ENCODE peak calls at places on chromosomes 6 and 20, in four cellular contexts. One of them, this sample, is unnamed.

GRCh38 chr6:63584125-63584514 is 11.8 kb downstream of the LOC128125822 start:
- DNase-seq in H9: no peak
- DNase-seq in neuronal stem cell: no peak
- DNase-seq in trophoblast cell: no peak
- DNase-seq in this sample: no peak

GRCh38 chr20:35307666-35308653 is 15.7 kb upstream of the FAM83C start:
- DNase-seq in neuronal stem cell: no peak
- DNase-seq in trophoblast cell: no peak
- DNase-seq in H9: no peak
- DNase-seq in this sample: peak; percentile 65

GRCh38 chr6:109379706-109380105 is 2.6 kb downstream of the CD164 start:
- DNase-seq in neuronal stem cell: no peak
- DNase-seq in trophoblast cell: peak; percentile 40
- DNase-seq in H9: no peak
- DNase-seq in this sample: no peak

GRCh38 chr20:34515484-34516037 is 661 bp upstream of the DYNLRB1 start:
- DNase-seq in H9: peak; percentile 92
- DNase-seq in trophoblast cell: peak; percentile 76
- DNase-seq in neuronal stem cell: peak; percentile 46
- DNase-seq in this sample: peak; percentile 65

GRCh38 chr6:113347420-113347819 is 509.7 kb upstream of the MARCKS start:
- DNase-seq in trophoblast cell: no peak
- DNase-seq in H9: no peak
- DNase-seq in neuronal stem cell: no peak
- DNase-seq in this sample: peak; percentile 38

GRCh38 chr6:23349521-23350147 is 776.4 kb upstream of the NRSN1 start:
- DNase-seq in trophoblast cell: no peak
- DNase-seq in H9: no peak
- DNase-seq in neuronal stem cell: no peak
- DNase-seq in this sample: peak; percentile 87

GRCh38 chr20:46004813-46005505 is 3.7 kb upstream of the MMP9 start:
- DNase-seq in neuronal stem cell: no peak
- DNase-seq in trophoblast cell: peak; percentile 25
- DNase-seq in H9: peak; percentile 86
- DNase-seq in this sample: no peak

GRCh38 chr20:53950031-53950430 is 120.4 kb downstream of the BCAS1 start:
- DNase-seq in neuronal stem cell: no peak
- DNase-seq in trophoblast cell: peak; percentile 52
- DNase-seq in H9: no peak
- DNase-seq in this sample: no peak

GRCh38 chr6:125640441-125641150 is 108.8 kb upstream of the HEY2 start:
- DNase-seq in H9: no peak
- DNase-seq in trophoblast cell: no peak
- DNase-seq in neuronal stem cell: no peak
- DNase-seq in this sample: no peak

GRCh38 chr20:403582-403957 is 4.5 kb upstream of the RBCK1 start:
- DNase-seq in H9: no peak
- DNase-seq in trophoblast cell: no peak
- DNase-seq in neuronal stem cell: no peak
- DNase-seq in this sample: no peak

GRCh38 chr6:159724778-159725177 is 2.5 kb upstream of the WTAP start:
- DNase-seq in neuronal stem cell: no peak
- DNase-seq in trophoblast cell: no peak
- DNase-seq in H9: no peak
- DNase-seq in this sample: no peak

GRCh38 chr6:44849829-44850228 is 462.3 kb downstream of the CDC5L start:
- DNase-seq in H9: no peak
- DNase-seq in trophoblast cell: no peak
- DNase-seq in neuronal stem cell: no peak
- DNase-seq in this sample: no peak

GRCh38 chr6:129263117-129263516 is 380.2 kb downstream of the LAMA2 start:
- DNase-seq in trophoblast cell: no peak
- DNase-seq in H9: no peak
- DNase-seq in neuronal stem cell: no peak
- DNase-seq in this sample: no peak

GRCh38 chr6:101296184-101296583 is 97.3 kb upstream of the GRIK2 start:
- DNase-seq in trophoblast cell: no peak
- DNase-seq in neuronal stem cell: no peak
- DNase-seq in H9: no peak
- DNase-seq in this sample: no peak

DNA sequence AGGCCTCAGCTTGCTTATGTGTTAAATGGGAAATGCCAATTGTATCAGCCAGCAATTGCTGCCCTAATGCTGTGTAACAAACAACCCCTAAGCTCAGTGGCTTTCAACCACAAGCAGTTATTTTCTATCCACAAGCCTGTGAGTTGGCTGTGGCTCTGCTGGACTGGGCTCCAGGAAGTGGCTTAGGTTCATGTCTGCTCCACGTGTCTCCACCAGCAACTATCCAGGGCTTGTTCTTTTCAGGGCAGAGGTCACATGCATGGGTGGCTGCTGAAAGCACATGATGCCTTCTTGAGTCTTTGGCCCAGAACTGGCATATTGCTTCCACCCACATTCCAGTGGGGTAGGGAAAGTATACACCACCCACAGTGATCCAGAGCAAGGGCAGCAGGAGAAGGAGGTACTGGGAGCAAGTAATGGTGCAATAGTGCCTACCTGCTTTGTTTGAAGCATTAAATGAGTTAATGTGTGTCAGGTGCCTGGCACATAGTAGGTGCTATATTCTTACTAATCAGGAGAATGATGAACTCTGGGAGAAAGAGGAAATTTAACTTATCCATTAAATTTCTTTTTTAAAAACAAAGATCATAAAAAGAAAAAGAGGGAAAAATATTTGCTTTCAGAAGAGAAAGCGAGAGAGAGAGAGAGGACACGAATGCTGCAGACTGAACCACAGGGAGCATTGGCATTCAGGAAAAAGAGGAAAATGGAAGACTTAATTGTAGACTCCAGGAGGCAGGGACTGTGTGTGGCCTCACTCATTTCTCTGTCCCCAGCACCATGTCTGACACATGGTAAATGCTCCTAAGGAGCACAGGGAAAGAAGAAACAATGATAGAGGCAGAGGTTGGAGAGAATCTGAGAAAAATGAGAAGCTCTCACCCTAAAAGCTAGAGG is 25.2 kb upstream of the RNF24 start:
- DNase-seq in neuronal stem cell: no peak
- DNase-seq in trophoblast cell: no peak
- DNase-seq in H9: no peak
- DNase-seq in this sample: no peak
- H2AK5ac ChIP-seq in neuronal stem cell: no peak overlapping the region
- H2AK5ac ChIP-seq in trophoblast cell: no peak overlapping the region
- H2AK5ac ChIP-seq in H9: no peak overlapping the region
- H2AK5ac ChIP-seq in this sample: no peak overlapping the region

DNA sequence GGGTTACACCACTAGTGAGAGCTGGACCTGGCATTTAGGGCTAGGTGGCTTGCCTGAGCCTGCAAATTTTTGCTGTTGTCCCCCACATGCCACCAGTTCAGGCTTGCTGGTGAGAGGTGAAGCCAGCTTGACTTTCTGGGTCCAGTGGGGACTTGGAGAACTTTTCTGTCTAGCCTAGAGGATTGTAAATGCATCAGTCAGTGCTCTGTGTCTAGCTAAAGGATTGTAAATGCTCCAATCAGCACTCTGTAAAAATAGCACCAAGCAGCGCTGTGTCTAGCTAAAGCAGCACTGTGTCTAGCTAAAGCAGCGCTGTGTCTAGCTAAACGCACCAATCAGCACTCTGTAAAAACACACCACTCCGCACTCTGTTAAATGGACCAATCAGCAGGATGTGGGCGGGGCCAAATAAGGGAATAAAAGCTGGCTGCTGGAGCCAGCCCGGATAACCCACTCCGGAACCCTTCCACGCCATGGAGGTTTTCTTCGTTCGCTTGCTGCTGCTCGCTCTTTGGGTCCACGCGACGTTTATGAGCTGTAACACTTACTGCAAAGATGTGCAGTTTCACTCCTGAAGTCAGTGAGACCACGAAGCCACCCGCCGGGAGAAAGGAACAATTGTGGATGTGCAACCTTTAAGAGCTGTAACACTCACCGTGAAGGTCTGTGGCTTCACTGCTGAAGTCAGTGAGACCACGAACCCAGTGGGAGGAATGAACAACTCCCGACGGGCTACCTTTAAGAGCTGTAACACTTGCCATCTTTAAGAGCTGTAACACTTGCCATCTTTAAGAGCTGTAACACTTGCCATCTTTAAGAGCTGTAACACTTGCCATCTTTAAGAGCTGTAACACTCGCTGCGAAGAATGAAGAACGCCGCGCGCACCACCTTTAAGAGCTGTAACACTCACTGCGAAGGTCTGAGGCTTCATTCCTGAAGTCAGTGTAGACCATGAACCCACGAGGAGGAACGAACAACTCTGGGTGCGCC is 27.3 kb downstream of the GMPR start:
- DNase-seq in trophoblast cell: no peak
- DNase-seq in H9: no peak
- DNase-seq in neuronal stem cell: no peak
- DNase-seq in this sample: no peak
- H2AK5ac ChIP-seq in trophoblast cell: no peak overlapping the region
- H2AK5ac ChIP-seq in H9: no peak overlapping the region
- H2AK5ac ChIP-seq in neuronal stem cell: no peak overlapping the region
- H2AK5ac ChIP-seq in this sample: no peak overlapping the region

GRCh38 chr6:37551867-37552266 is 52.2 kb upstream of the CCDC167 start:
- DNase-seq in trophoblast cell: peak; percentile 71
- DNase-seq in neuronal stem cell: no peak
- DNase-seq in H9: no peak
- DNase-seq in this sample: peak; percentile 26

GRCh38 chr6:37555040-37555781 is 55.5 kb upstream of the CCDC167 start:
- DNase-seq in trophoblast cell: no peak
- DNase-seq in H9: no peak
- DNase-seq in neuronal stem cell: no peak
- DNase-seq in this sample: peak; percentile 45

GRCh38 chr6:37552267-37552666 is 52.6 kb upstream of the CCDC167 start:
- DNase-seq in neuronal stem cell: no peak
- DNase-seq in H9: no peak
- DNase-seq in trophoblast cell: no peak
- DNase-seq in this sample: no peak

GRCh38 chr6:37556884-37557644 is 57.4 kb upstream of the CCDC167 start:
- DNase-seq in H9: no peak
- DNase-seq in trophoblast cell: no peak
- DNase-seq in neuronal stem cell: no peak
- DNase-seq in this sample: no peak

DNA sequence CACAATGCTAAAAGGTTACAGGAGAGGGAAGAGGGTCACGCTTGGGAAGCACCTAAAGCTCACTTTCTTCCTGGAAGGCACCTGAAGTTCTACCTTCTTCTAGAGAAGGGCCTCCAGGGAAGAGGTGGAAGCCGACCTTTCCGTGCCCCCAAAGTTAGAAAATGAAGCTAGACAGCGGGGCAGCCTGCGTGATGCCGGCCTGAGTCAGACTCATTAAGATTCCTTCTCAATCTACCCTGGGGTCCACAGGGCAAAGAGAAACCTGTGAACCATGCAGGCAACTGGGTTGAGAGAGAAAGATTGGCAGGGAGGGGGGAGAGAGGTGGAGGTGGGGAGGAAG is 54.8 kb upstream of the CCDC167 start:
- DNase-seq in trophoblast cell: peak; percentile 19
- DNase-seq in H9: no peak
- DNase-seq in neuronal stem cell: no peak
- DNase-seq in this sample: peak; percentile 62
- H2AK5ac ChIP-seq in trophoblast cell: no peak overlapping the region
- H2AK5ac ChIP-seq in H9: no peak overlapping the region
- H2AK5ac ChIP-seq in neuronal stem cell: no peak overlapping the region
- H2AK5ac ChIP-seq in this sample: no peak overlapping the region

GRCh38 chr6:133610974-133611373 is 277.9 kb upstream of the TCF21 start:
- DNase-seq in neuronal stem cell: no peak
- DNase-seq in trophoblast cell: no peak
- DNase-seq in H9: no peak
- DNase-seq in this sample: no peak
- H2AK5ac ChIP-seq in neuronal stem cell: no peak overlapping the region
- H2AK5ac ChIP-seq in trophoblast cell: no peak overlapping the region
- H2AK5ac ChIP-seq in H9: no peak overlapping the region
- H2AK5ac ChIP-seq in this sample: no peak overlapping the region

GRCh38 chr6:26202201-26202611 is 115.0 kb downstream of the HFE start:
- DNase-seq in trophoblast cell: no peak
- DNase-seq in neuronal stem cell: no peak
- DNase-seq in H9: no peak
- DNase-seq in this sample: no peak
- H2AK5ac ChIP-seq in trophoblast cell: peak overlapping the region; percentile 87
- H2AK5ac ChIP-seq in neuronal stem cell: peak overlapping the region; percentile 90
- H2AK5ac ChIP-seq in H9: no peak overlapping the region
- H2AK5ac ChIP-seq in this sample: no peak overlapping the region

GRCh38 chr6:142680308-142680707 is 264.7 kb downstream of the HIVEP2 start:
- DNase-seq in trophoblast cell: no peak
- DNase-seq in H9: no peak
- DNase-seq in neuronal stem cell: no peak
- DNase-seq in this sample: no peak

GRCh38 chr6:142679907-142680306 is 265.1 kb downstream of the HIVEP2 start:
- DNase-seq in H9: no peak
- DNase-seq in neuronal stem cell: no peak
- DNase-seq in trophoblast cell: no peak
- DNase-seq in this sample: no peak

GRCh38 chr6:142675517-142675916 is 269.5 kb downstream of the HIVEP2 start:
- DNase-seq in H9: no peak
- DNase-seq in neuronal stem cell: no peak
- DNase-seq in trophoblast cell: no peak
- DNase-seq in this sample: no peak

GRCh38 chr6:142671791-142672190 is 273.2 kb downstream of the HIVEP2 start:
- DNase-seq in H9: no peak
- DNase-seq in neuronal stem cell: no peak
- DNase-seq in trophoblast cell: no peak
- DNase-seq in this sample: no peak

GRCh38 chr6:142675925-142676324 is 269.1 kb downstream of the HIVEP2 start:
- DNase-seq in trophoblast cell: no peak
- DNase-seq in H9: no peak
- DNase-seq in neuronal stem cell: no peak
- DNase-seq in this sample: no peak
- H2AK5ac ChIP-seq in trophoblast cell: no peak overlapping the region
- H2AK5ac ChIP-seq in H9: no peak overlapping the region
- H2AK5ac ChIP-seq in neuronal stem cell: no peak overlapping the region
- H2AK5ac ChIP-seq in this sample: no peak overlapping the region

GRCh38 chr20:51864967-51865366 is 62.6 kb upstream of the SALL4 start:
- DNase-seq in neuronal stem cell: no peak
- DNase-seq in trophoblast cell: no peak
- DNase-seq in H9: peak; percentile 40
- DNase-seq in this sample: no peak

GRCh38 chr20:51871943-51872342 is 69.6 kb upstream of the SALL4 start:
- DNase-seq in trophoblast cell: no peak
- DNase-seq in H9: no peak
- DNase-seq in neuronal stem cell: no peak
- DNase-seq in this sample: no peak

DNA sequence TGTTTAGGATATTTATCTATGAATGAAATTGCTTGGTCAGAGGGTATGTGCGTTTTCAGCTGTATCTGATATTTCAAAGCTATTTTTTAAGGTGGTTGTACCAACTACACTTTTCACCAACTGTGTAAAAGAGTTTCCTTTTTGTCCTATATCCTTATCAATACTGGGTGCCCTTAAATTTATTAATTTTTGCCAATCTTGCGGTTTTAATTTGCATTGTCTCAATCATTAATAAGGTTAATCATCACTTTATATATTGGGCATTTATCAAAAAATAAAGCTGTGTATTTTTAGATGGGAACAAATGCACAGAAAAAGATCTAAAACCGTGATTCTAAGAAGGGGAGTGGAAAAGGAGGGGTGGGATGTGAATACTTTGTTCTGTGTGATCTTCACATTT is 66.7 kb upstream of the SALL4 start:
- DNase-seq in H9: no peak
- DNase-seq in neuronal stem cell: no peak
- DNase-seq in trophoblast cell: no peak
- DNase-seq in this sample: no peak
- H2AK5ac ChIP-seq in H9: no peak overlapping the region
- H2AK5ac ChIP-seq in neuronal stem cell: no peak overlapping the region
- H2AK5ac ChIP-seq in trophoblast cell: no peak overlapping the region
- H2AK5ac ChIP-seq in this sample: no peak overlapping the region